ENCODE peak calls at places on chromosomes 2 and 18, in five cellular contexts. One of them, this sample, is unnamed.

GRCh38 chr18:3447035-3447894 is 2.7 kb upstream of the TGIF1 start:
- DNase-seq in body of pancreas: peak; percentile 53
- DNase-seq in GM06990: no peak
- DNase-seq in GM23338: peak; percentile 79
- DNase-seq in GM12865: no peak
- DNase-seq in this sample: no peak

GRCh38 chr2:98039085-98039756 is 43.5 kb upstream of the TMEM131 start:
- DNase-seq in GM12865: no peak
- DNase-seq in body of pancreas: peak; percentile 51
- DNase-seq in GM06990: no peak
- DNase-seq in GM23338: no peak
- DNase-seq in this sample: no peak

GRCh38 chr2:106841886-106842645 is 43.9 kb downstream of the ST6GAL2 start:
- DNase-seq in GM23338: no peak
- DNase-seq in body of pancreas: peak; percentile 92
- DNase-seq in GM12865: no peak
- DNase-seq in GM06990: no peak
- DNase-seq in this sample: no peak

GRCh38 chr18:60668583-60668982 is 296.0 kb upstream of the MC4R start:
- DNase-seq in GM23338: peak; percentile 8
- DNase-seq in GM12865: no peak
- DNase-seq in GM06990: no peak
- DNase-seq in body of pancreas: no peak
- DNase-seq in this sample: no peak

GRCh38 chr2:241796610-241797138 is 12.3 kb upstream of the NEU4 start:
- DNase-seq in GM12865: no peak
- DNase-seq in GM06990: no peak
- DNase-seq in body of pancreas: no peak
- DNase-seq in GM23338: no peak
- DNase-seq in this sample: no peak

GRCh38 chr2:113762377-113763118 is 6.1 kb upstream of the SLC35F5 start:
- DNase-seq in body of pancreas: no peak
- DNase-seq in GM23338: peak; percentile 38
- DNase-seq in GM12865: no peak
- DNase-seq in GM06990: no peak
- DNase-seq in this sample: peak; percentile 84

GRCh38 chr2:130390460-130391057 is 34.7 kb downstream of the PTPN18 start:
- DNase-seq in GM23338: no peak
- DNase-seq in GM12865: peak; percentile 69
- DNase-seq in GM06990: no peak
- DNase-seq in body of pancreas: peak; percentile 88
- DNase-seq in this sample: no peak

GRCh38 chr18:59222341-59222740 is 2.4 kb downstream of the GRP start:
- DNase-seq in GM06990: no peak
- DNase-seq in body of pancreas: no peak
- DNase-seq in GM12865: no peak
- DNase-seq in GM23338: no peak
- DNase-seq in this sample: no peak

GRCh38 chr2:101986804-101987740 is 4.7 kb upstream of the IL1R2 start:
- DNase-seq in GM23338: no peak
- DNase-seq in GM12865: no peak
- DNase-seq in body of pancreas: peak; percentile 60
- DNase-seq in GM06990: no peak
- DNase-seq in this sample: no peak

GRCh38 chr2:20446280-20446916 is 476 bp upstream of the RHOB start:
- DNase-seq in GM06990: no peak
- DNase-seq in GM23338: peak; percentile 41
- DNase-seq in GM12865: no peak
- DNase-seq in body of pancreas: no peak
- DNase-seq in this sample: no peak

GRCh38 chr2:133262888-133263287 is 305.4 kb downstream of the NCKAP5 start:
- DNase-seq in GM12865: no peak
- DNase-seq in body of pancreas: no peak
- DNase-seq in GM06990: no peak
- DNase-seq in GM23338: peak; percentile 20
- DNase-seq in this sample: no peak

GRCh38 chr18:22703883-22704626 is 229.1 kb upstream of the RBBP8 start:
- DNase-seq in GM12865: peak; percentile 56
- DNase-seq in GM06990: no peak
- DNase-seq in GM23338: peak; percentile 74
- DNase-seq in body of pancreas: peak; percentile 42
- DNase-seq in this sample: no peak
- TF ChIP-seq CTCF in GM12865: peak; percentile 70
- TF ChIP-seq CTCF in GM06990: peak; percentile 77
- TF ChIP-seq CTCF in GM23338: peak; percentile 83
- TF ChIP-seq CTCF in body of pancreas: peak; percentile 88
- TF ChIP-seq CTCF in this sample: peak; percentile 49

DNA sequence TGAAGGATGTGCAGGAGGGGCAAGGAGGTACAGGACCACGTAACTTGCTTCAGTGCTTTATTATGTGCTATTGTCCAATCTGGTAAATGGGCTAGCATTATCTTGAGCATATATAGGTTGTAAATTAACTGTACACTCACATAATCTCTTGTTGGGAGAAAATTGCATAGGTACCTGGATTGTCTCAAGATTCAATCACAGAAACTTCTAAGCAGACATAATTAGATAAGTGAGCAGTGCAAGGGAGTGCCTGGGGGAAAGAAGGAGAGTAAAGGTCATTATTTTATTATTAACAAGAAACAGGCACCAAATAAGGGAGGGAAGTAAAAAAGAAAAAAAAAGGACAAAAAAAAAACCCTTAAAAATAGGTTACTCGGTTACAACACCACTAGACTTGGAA is 186.2 kb downstream of the MBD5 start:
- DNase-seq in body of pancreas: no peak
- DNase-seq in GM12865: no peak
- DNase-seq in GM06990: no peak
- DNase-seq in GM23338: no peak
- DNase-seq in this sample: no peak
- H3K4me3 ChIP-seq in body of pancreas: no peak overlapping the region
- H3K4me3 ChIP-seq in GM12865: no peak overlapping the region
- H3K4me3 ChIP-seq in GM06990: no peak overlapping the region
- H3K4me3 ChIP-seq in GM23338: no peak overlapping the region
- H3K4me3 ChIP-seq in this sample: no peak overlapping the region

DNA sequence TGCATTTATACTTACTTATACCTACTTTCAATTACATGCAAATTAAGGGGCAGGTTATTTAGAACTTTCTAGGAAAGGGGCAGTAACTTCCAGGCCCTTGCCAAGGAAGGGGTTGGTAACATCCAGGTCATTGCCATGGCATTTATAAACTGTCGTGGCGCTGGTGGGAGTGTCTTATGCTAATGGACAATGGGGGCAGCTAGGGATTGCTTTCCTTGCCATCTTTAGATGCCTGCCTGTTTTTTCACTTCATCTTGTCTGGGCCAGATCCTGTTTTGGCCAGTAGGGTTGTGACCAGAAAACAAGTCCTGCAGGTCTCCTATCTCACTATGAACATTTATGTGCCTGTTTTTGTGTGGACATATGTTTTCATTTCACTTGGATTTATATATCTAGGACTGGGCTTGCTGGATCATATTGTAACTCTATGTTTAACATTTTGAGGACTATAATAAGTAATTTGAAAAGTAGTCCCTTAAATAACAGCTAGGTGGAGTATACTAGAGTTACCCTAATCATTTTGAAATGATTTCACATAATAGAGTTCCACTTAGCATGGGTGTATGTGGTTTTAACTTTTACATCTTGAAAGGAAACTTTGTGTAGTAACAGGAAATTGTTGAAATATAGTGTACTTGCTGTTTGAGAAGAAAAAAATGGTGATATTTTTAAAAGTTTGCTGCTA is 56.1 kb downstream of the LCLAT1 start:
- DNase-seq in GM06990: peak; percentile 18
- DNase-seq in GM12865: no peak
- DNase-seq in body of pancreas: no peak
- DNase-seq in GM23338: peak; percentile 22
- DNase-seq in this sample: no peak
- TF ChIP-seq CTCF in GM06990: peak; percentile 1
- TF ChIP-seq CTCF in GM12865: no peak
- TF ChIP-seq CTCF in body of pancreas: peak; percentile 8
- TF ChIP-seq CTCF in GM23338: no peak
- TF ChIP-seq CTCF in this sample: no peak

GRCh38 chr2:23794234-23794633 is 132.7 kb downstream of the ATAD2B start:
- DNase-seq in GM06990: no peak
- DNase-seq in GM23338: no peak
- DNase-seq in body of pancreas: no peak
- DNase-seq in GM12865: no peak
- DNase-seq in this sample: no peak
- H3K4me3 ChIP-seq in GM06990: no peak overlapping the region
- H3K4me3 ChIP-seq in GM23338: no peak overlapping the region
- H3K4me3 ChIP-seq in body of pancreas: no peak overlapping the region
- H3K4me3 ChIP-seq in GM12865: no peak overlapping the region
- H3K4me3 ChIP-seq in this sample: no peak overlapping the region

DNA sequence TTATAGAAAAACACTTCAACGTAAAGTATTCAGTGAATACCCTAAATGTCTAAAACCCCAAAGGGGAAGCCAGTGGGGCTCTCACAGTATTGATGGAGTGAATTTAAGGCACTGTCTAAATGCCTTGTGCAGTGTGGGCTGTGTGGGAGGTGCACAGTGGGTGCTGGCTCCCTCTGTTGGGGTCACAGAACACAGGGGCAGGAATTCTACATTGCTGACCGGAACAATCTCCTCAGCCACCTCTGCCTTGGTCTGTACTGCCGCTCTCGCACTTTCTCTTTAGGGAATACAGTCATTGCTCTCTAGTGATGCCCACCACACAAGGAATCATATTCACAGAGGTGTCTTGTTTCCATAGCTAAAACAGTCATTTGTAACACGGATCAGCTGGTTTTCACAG is 45.4 kb downstream of the SPRED2 start:
- DNase-seq in GM12865: no peak
- DNase-seq in GM06990: no peak
- DNase-seq in GM23338: no peak
- DNase-seq in body of pancreas: no peak
- DNase-seq in this sample: no peak
- TF ChIP-seq CTCF in GM12865: no peak
- TF ChIP-seq CTCF in GM06990: peak; percentile 19
- TF ChIP-seq CTCF in GM23338: no peak
- TF ChIP-seq CTCF in body of pancreas: no peak
- TF ChIP-seq CTCF in this sample: no peak

DNA sequence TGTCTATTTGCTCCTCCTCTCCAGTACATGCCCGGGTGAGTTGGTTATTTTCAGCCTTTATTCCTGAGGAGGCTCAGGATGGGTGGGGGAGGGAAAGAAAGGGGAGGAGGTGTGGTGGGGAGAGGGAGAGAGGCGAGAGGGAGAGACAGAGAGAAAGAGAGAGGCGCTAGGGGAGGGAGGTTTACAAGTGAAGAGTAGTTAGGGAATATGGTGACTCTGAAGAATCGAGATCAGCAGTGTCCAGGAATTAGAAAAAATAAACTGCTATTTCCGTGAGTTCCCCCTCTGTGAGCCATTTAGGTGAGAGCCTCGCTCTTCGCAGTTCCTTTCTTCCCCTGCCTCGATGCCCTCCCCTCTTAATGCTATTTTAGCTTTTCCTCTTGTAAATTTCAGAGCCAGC is 138.9 kb downstream of the MEIS1 start:
- DNase-seq in GM23338: peak; percentile 84
- DNase-seq in GM06990: no peak
- DNase-seq in GM12865: no peak
- DNase-seq in body of pancreas: peak; percentile 26
- DNase-seq in this sample: peak; percentile 43
- H3K4me3 ChIP-seq in GM23338: peak overlapping the region; percentile 61
- H3K4me3 ChIP-seq in GM06990: no peak overlapping the region
- H3K4me3 ChIP-seq in GM12865: no peak overlapping the region
- H3K4me3 ChIP-seq in body of pancreas: no peak overlapping the region
- H3K4me3 ChIP-seq in this sample: peak overlapping the region; percentile 48

DNA sequence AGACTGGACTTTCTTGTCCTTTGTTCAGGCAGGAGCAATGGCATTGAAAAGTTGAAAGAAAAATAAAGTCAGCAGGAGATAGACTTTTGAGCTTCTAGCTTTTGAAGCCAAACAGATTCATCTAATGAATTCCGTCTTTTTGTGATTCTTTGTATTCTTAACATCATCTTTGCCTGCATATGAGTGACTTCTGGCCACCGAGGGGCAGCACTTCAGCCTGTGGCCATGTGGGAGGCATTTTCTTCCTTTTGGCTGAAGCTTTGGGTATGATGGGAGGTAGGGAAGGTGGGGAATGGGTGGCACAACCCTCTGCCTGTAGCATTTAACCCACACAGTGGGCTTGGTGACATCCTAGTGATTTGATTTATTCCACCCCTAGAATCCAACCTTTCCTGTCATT is 220.6 kb downstream of the SETBP1 start:
- DNase-seq in GM06990: no peak
- DNase-seq in GM12865: no peak
- DNase-seq in body of pancreas: no peak
- DNase-seq in GM23338: peak; percentile 36
- DNase-seq in this sample: no peak
- TF ChIP-seq CTCF in GM06990: no peak
- TF ChIP-seq CTCF in GM12865: no peak
- TF ChIP-seq CTCF in body of pancreas: no peak
- TF ChIP-seq CTCF in GM23338: peak; percentile 73
- TF ChIP-seq CTCF in this sample: no peak

GRCh38 chr18:7116001-7116831 is 1.4 kb downstream of the LAMA1 start:
- DNase-seq in body of pancreas: no peak
- DNase-seq in GM23338: peak; percentile 78
- DNase-seq in GM06990: no peak
- DNase-seq in GM12865: no peak
- DNase-seq in this sample: peak; percentile 55
- H3K4me3 ChIP-seq in body of pancreas: no peak overlapping the region
- H3K4me3 ChIP-seq in GM23338: peak overlapping the region; percentile 90
- H3K4me3 ChIP-seq in GM06990: no peak overlapping the region
- H3K4me3 ChIP-seq in GM12865: no peak overlapping the region
- H3K4me3 ChIP-seq in this sample: peak overlapping the region; percentile 46

This sample was measured in foreskin fibroblast.